ENCODE peak calls at places on chromosomes 11 and 22, in eight cellular contexts. Z, P, F, G, U, K, E and J are unnamed samples.

GRCh38 chr11:89521792-89522191 is 30.6 kb upstream of the NOX4 start:
- DNase-seq in Z (no peak), P (no peak), F (no peak), G (no peak), U (no peak), K (no peak), E (no peak), J (no peak)

GRCh38 chr22:47307326-47307725 is 544.9 kb downstream of the TBC1D22A start:
- DNase-seq in Z (no peak), P (peak; percentile 37), F (no peak), G (no peak), U (peak; percentile 63), K (no peak), E (no peak), J (peak; percentile 63)

GRCh38 chr11:76551400-76551799 is 106.6 kb downstream of the EMSY start:
- DNase-seq in Z (no peak), P (no peak), F (no peak), G (peak; percentile 28), U (peak; percentile 52), K (no peak), E (no peak), J (no peak)

GRCh38 chr11:125481531-125481930 is 14.5 kb downstream of the FEZ1 start:
- DNase-seq in Z (peak; percentile 62), P (no peak), F (no peak), G (no peak), U (no peak), K (no peak), E (no peak), J (no peak)

GRCh38 chr11:63240791-63241379 is 2.5 kb downstream of the SLC22A25 start:
- DNase-seq in Z (no peak), P (no peak), F (no peak), G (no peak), U (no peak), K (no peak), E (no peak), J (no peak)

GRCh38 chr11:44519989-44520737 is 45.3 kb upstream of the CD82 start:
- DNase-seq in Z (no peak), P (no peak), F (no peak), G (no peak), U (no peak), K (no peak), E (no peak), J (no peak)

GRCh38 chr11:32659672-32660071 is 76.0 kb downstream of the EIF3M start:
- DNase-seq in Z (no peak), P (no peak), F (no peak), G (no peak), U (no peak), K (no peak), E (no peak), J (peak; percentile 17)

GRCh38 chr22:40345271-40345670 is 1.0 kb upstream of the ADSL start:
- DNase-seq in Z (no peak), P (peak; percentile 45), F (no peak), G (no peak), U (no peak), K (peak; percentile 27), E (no peak), J (peak; percentile 54)

GRCh38 chr11:2892215-2893020 is 6.8 kb upstream of the CDKN1C start:
- DNase-seq in Z (no peak), P (peak; percentile 28), F (no peak), G (peak; percentile 59), U (peak; percentile 87), K (peak; percentile 84), E (peak; percentile 88), J (peak; percentile 45)

GRCh38 chr11:61442616-61443015 is 12.7 kb downstream of the SDHAF2 start:
- DNase-seq in Z (no peak), P (no peak), F (no peak), G (no peak), U (no peak), K (no peak), E (no peak), J (no peak)

GRCh38 chr11:32374261-32374711 is 61.1 kb downstream of the WT1 start:
- DNase-seq in Z (no peak), P (peak; percentile 17), F (peak; percentile 85), G (peak; percentile 88), U (peak; percentile 91), K (peak; percentile 48), E (no peak), J (peak; percentile 32)

GRCh38 chr11:111462329-111462728 is 49.9 kb downstream of the BTG4 start:
- DNase-seq in Z (no peak), P (no peak), F (no peak), G (no peak), U (no peak), K (no peak), E (no peak), J (no peak)

GRCh38 chr11:33668468-33668825 is 32.2 kb downstream of the C11orf91 start:
- DNase-seq in Z (no peak), P (no peak), F (no peak), G (no peak), U (no peak), K (no peak), E (no peak), J (no peak)

GRCh38 chr11:37946155-37946766 is 1348.2 kb upstream of the RAG2 start:
- DNase-seq in Z (no peak), P (peak; percentile 61), F (peak; percentile 45), G (peak; percentile 54), U (peak; percentile 82), K (peak; percentile 27), E (peak; percentile 3), J (peak; percentile 18)

GRCh38 chr11:62805991-62806441 is 776 bp upstream of the NXF1 start:
- DNase-seq in Z (no peak), P (peak; percentile 34), F (no peak), G (no peak), U (peak; percentile 71), K (no peak), E (no peak), J (peak; percentile 61)

GRCh38 chr11:32796425-32796824 is 2.0 kb upstream of the CCDC73 start:
- DNase-seq in Z (no peak), P (no peak), F (no peak), G (no peak), U (no peak), K (no peak), E (no peak), J (no peak)

GRCh38 chr22:38471237-38471636 is 3.3 kb downstream of the KDELR3 start:
- DNase-seq in Z (no peak), P (no peak), F (no peak), G (no peak), U (no peak), K (no peak), E (no peak), J (no peak)

GRCh38 chr22:30289980-30290313 is 642 bp upstream of the CASTOR1 start:
- DNase-seq in Z (no peak), P (no peak), F (no peak), G (no peak), U (no peak), K (no peak), E (no peak), J (no peak)

GRCh38 chr11:19200410-19201201 is 1.2 kb downstream of the CSRP3 start:
- DNase-seq in Z (no peak), P (peak; percentile 76), F (no peak), G (peak; percentile 52), U (peak; percentile 81), K (no peak), E (no peak), J (peak; percentile 95)

GRCh38 chr11:94459576-94459975 is 34.1 kb downstream of the MRE11 start:
- DNase-seq in Z (no peak), P (no peak), F (no peak), G (no peak), U (no peak), K (no peak), E (no peak), J (no peak)

GRCh38 chr11:27914080-27914479 is 193.9 kb downstream of the KIF18A start:
- DNase-seq in Z (no peak), P (peak; percentile 57), F (no peak), G (no peak), U (no peak), K (no peak), E (no peak), J (peak; percentile 75)

GRCh38 chr22:26998134-26998533 is 340.7 kb downstream of the MIAT start:
- DNase-seq in Z (no peak), P (no peak), F (no peak), G (no peak), U (no peak), K (no peak), E (no peak), J (no peak)

GRCh38 chr11:8384199-8384821 is 120.6 kb upstream of the LMO1 start:
- DNase-seq in Z (no peak), P (peak; percentile 10), F (peak; percentile 25), G (peak; percentile 55), U (peak; percentile 16), K (no peak), E (no peak), J (peak; percentile 85)

GRCh38 chr22:30178180-30179126 is 68.1 kb downstream of the LIF start:
- DNase-seq in Z (no peak), P (no peak), F (no peak), G (no peak), U (peak; percentile 57), K (peak; percentile 63), E (no peak), J (no peak)

GRCh38 chr11:30775123-30775522 is 189.0 kb upstream of the MPPED2 start:
- DNase-seq in Z (no peak), P (no peak), F (peak; percentile 7), G (no peak), U (no peak), K (no peak), E (no peak), J (no peak)

GRCh38 chr11:18310800-18311340 is 11.1 kb downstream of the HPS5 start:
- DNase-seq in Z (no peak), P (peak; percentile 98), F (no peak), G (peak; percentile 52), U (peak; percentile 28), K (no peak), E (no peak), J (peak; percentile 20)

GRCh38 chr11:548700-549603 is 11.6 kb downstream of the LMNTD2 start:
- DNase-seq in Z (no peak), P (no peak), F (no peak), G (no peak), U (no peak), K (no peak), E (no peak), J (no peak)

GRCh38 chr11:91966368-91966767 is 258.2 kb upstream of the FAT3 start:
- DNase-seq in Z (no peak), P (no peak), F (no peak), G (no peak), U (no peak), K (no peak), E (no peak), J (no peak)